ENCODE peak calls at places on chromosomes 5 and 9, in ten cellular contexts. U is HepG2, E is endodermal cell, W is H1, T is OCI-LY7, D is right lobe of liver, H is colonic mucosa, A is upper lobe of right lung, M is endothelial cell of umbilical vein, O is HCT116. Q is an unnamed sample. For H3K36me3, the result is how much of the 10 kb centered on the place peaks cover.

GRCh38 chr5:16934123-16934522 is 2.0 kb downstream of the MYO10 start:
- DNase-seq in U (peak), E (peak), W (peak), T (peak), D (peak), H (peak), A (peak), M (peak), O (peak), Q (no peak)

GRCh38 chr5:128252196-128252595 is 168.6 kb downstream of the SLC12A2 start:
- DNase-seq in U (no peak), E (no peak), W (no peak), T (no peak), D (no peak), H (no peak), A (no peak), M (no peak), O (no peak), Q (no peak)

GRCh38 chr5:165460911-165461310 is 1955.5 kb downstream of the MAT2B start:
- DNase-seq in U (no peak), E (no peak), W (no peak), T (no peak), D (no peak), H (no peak), A (no peak), M (no peak), O (no peak), Q (no peak)

GRCh38 chr9:126558051-126558665 is 55.6 kb upstream of the LMX1B start:
- DNase-seq in U (peak), E (peak), W (peak), T (peak), D (peak), H (peak), A (peak), M (peak), O (peak), Q (peak)

GRCh38 chr9:108212179-108212578 is 643.6 kb downstream of the ACTL7B start:
- DNase-seq in U (no peak), E (no peak), W (no peak), T (no peak), D (peak), H (peak), A (no peak), M (no peak), O (no peak), Q (no peak)

GRCh38 chr5:5141625-5142527 is 1.7 kb downstream of the ADAMTS16 start:
- DNase-seq in U (peak), E (peak), W (no peak), T (peak), D (no peak), H (peak), A (no peak), M (peak), O (peak), Q (peak)

GRCh38 chr9:132439153-132439552 is 29.1 kb downstream of the CFAP77 start:
- DNase-seq in U (no peak), E (no peak), W (no peak), T (no peak), D (no peak), H (no peak), A (no peak), M (no peak), O (no peak), Q (no peak)

GRCh38 chr9:36031774-36032565 is 4.7 kb upstream of the RECK start:
- DNase-seq in U (no peak), E (no peak), W (no peak), T (no peak), D (no peak), H (no peak), A (no peak), M (no peak), O (no peak), Q (no peak)

GRCh38 chr5:5080790-5081189 is 59.3 kb upstream of the ADAMTS16 start:
- DNase-seq in U (no peak), E (no peak), W (no peak), T (no peak), D (no peak), H (no peak), A (no peak), M (no peak), O (no peak), Q (no peak)

GRCh38 chr5:176700239-176700847 is 53.1 kb downstream of the TSPAN17 start:
- DNase-seq in U (no peak), E (peak), W (peak), T (peak), D (no peak), H (no peak), A (no peak), M (peak), O (no peak), Q (no peak)

GRCh38 chr5:314676-315487 is 6.6 kb upstream of the AHRR start:
- DNase-seq in U (no peak), E (no peak), W (no peak), T (no peak), D (no peak), H (no peak), A (no peak), M (no peak), O (no peak), Q (no peak)

GRCh38 chr9:115507148-115507547 is 389.2 kb upstream of the TNC start:
- DNase-seq in U (no peak), E (no peak), W (no peak), T (no peak), D (no peak), H (no peak), A (no peak), M (no peak), O (no peak), Q (no peak)

GRCh38 chr5:127409236-127409921 is 108.1 kb upstream of the PRRC1 start:
- DNase-seq in U (no peak), E (no peak), W (no peak), T (no peak), D (peak), H (no peak), A (no peak), M (no peak), O (no peak), Q (no peak)

GRCh38 chr9:72442212-72442607 is 77.2 kb upstream of the ZFAND5 start:
- DNase-seq in U (peak), E (peak), W (no peak), T (no peak), D (no peak), H (no peak), A (no peak), M (peak), O (peak), Q (no peak)

GRCh38 chr5:150412319-150413175 is at the start of gene CD74:
- DNase-seq in U (peak), E (peak), W (no peak), T (peak), D (peak), H (peak), A (peak), M (peak), O (no peak), Q (peak)

GRCh38 chr5:53908752-53909151 is 348.3 kb downstream of the NDUFS4 start:
- DNase-seq in U (no peak), E (no peak), W (no peak), T (no peak), D (no peak), H (no peak), A (no peak), M (no peak), O (no peak), Q (no peak)

GRCh38 chr5:168925160-168925559 is 346.0 kb upstream of the PANK3 start:
- DNase-seq in U (no peak), E (no peak), W (no peak), T (no peak), D (no peak), H (no peak), A (no peak), M (no peak), O (no peak), Q (no peak)

GRCh38 chr5:171672556-171672955 is 113.1 kb upstream of the SMIM23 start:
- DNase-seq in U (no peak), E (peak), W (no peak), T (no peak), D (no peak), H (no peak), A (no peak), M (no peak), O (no peak), Q (no peak)

GRCh38 chr5:84494453-84494852 is 109.8 kb upstream of the EDIL3 start:
- DNase-seq in U (no peak), E (no peak), W (no peak), T (no peak), D (no peak), H (no peak), A (no peak), M (no peak), O (no peak), Q (no peak)

GRCh38 chr5:168537176-168537575 is 8.1 kb downstream of the FBLL1 start:
- DNase-seq in U (no peak), E (no peak), W (no peak), T (no peak), D (no peak), H (no peak), A (no peak), M (no peak), O (no peak), Q (no peak)

GRCh38 chr9:130692365-130692764 is 1.2 kb upstream of the EXOSC2 start:
- DNase-seq in U (no peak), E (peak), W (peak), T (no peak), D (peak), H (no peak), A (no peak), M (peak), O (no peak), Q (no peak)

GRCh38 chr9:12667892-12668291 is 25.3 kb upstream of the TYRP1 start:
- DNase-seq in U (no peak), E (no peak), W (no peak), T (no peak), D (no peak), H (no peak), A (no peak), M (no peak), O (no peak), Q (no peak)

GRCh38 chr5:124823336-124823849 is 77.0 kb upstream of the ZNF608 start:
- DNase-seq in U (no peak), E (no peak), W (no peak), T (no peak), D (no peak), H (no peak), A (no peak), M (peak), O (no peak), Q (no peak)

GRCh38 chr5:67350185-67350584 is 153.6 kb upstream of the CD180 start:
- DNase-seq in U (no peak), E (no peak), W (no peak), T (no peak), D (no peak), H (no peak), A (no peak), M (peak), O (no peak), Q (no peak)

GRCh38 chr9:34994429-34995287 is 5.1 kb downstream of the DNAJB5 start:
- DNase-seq in U (peak), E (peak), W (no peak), T (no peak), D (peak), H (peak), A (no peak), M (peak), O (peak), Q (no peak)

GRCh38 chr5:169650701-169651331 is 13.7 kb downstream of the DOCK2 start:
- DNase-seq in U (no peak), E (no peak), W (no peak), T (peak), D (no peak), H (no peak), A (no peak), M (peak), O (no peak), Q (no peak)

GRCh38 chr9:87195306-87195705 is 248.0 kb upstream of the GAS1 start:
- DNase-seq in U (no peak), E (no peak), W (no peak), T (no peak), D (no peak), H (no peak), A (no peak), M (no peak), O (no peak), Q (no peak)

GRCh38 chr5:174410716-174411512 is 313.5 kb upstream of the MSX2 start:
- DNase-seq in U (no peak), E (no peak), W (no peak), T (no peak), D (no peak), H (no peak), A (no peak), M (no peak), O (no peak), Q (no peak)

GRCh38 chr9:35518212-35518917 is 28.5 kb downstream of the RUSC2 start:
- DNase-seq in U (peak), E (peak), W (no peak), T (no peak), D (peak), H (no peak), A (no peak), M (peak), O (peak), Q (no peak)

GRCh38 chr5:139651863-139652787 is 4.0 kb downstream of the CXXC5 start:
- DNase-seq in U (no peak), E (peak), W (no peak), T (peak), D (peak), H (peak), A (peak), M (peak), O (no peak), Q (no peak)

GRCh38 chr9:77013186-77013931 is 6.1 kb upstream of the FOXB2 start:
- DNase-seq in U (no peak), E (no peak), W (no peak), T (no peak), D (no peak), H (no peak), A (no peak), M (no peak), O (no peak), Q (no peak)

GRCh38 chr5:122263352-122264030 is 48.5 kb upstream of the SNCAIP start:
- DNase-seq in U (no peak), E (no peak), W (no peak), T (no peak), D (no peak), H (no peak), A (no peak), M (peak), O (no peak), Q (no peak)

GRCh38 chr5:74296685-74297084 is 343.8 kb downstream of the ENC1 start:
- DNase-seq in U (no peak), E (no peak), W (no peak), T (no peak), D (no peak), H (no peak), A (no peak), M (peak), O (no peak), Q (no peak)

GRCh38 chr9:129289883-129290282 is 111.8 kb upstream of the IER5L start:
- DNase-seq in U (no peak), E (peak), W (no peak), T (no peak), D (peak), H (no peak), A (peak), M (no peak), O (no peak), Q (no peak)

GRCh38 chr5:61637566-61637965 is 305.5 kb downstream of the ZSWIM6 start:
- DNase-seq in U (no peak), E (no peak), W (no peak), T (no peak), D (no peak), H (no peak), A (no peak), M (no peak), O (no peak), Q (no peak)

GRCh38 chr9:82882744-82883143 is 180.2 kb downstream of the RASEF start:
- DNase-seq in U (no peak), E (no peak), W (no peak), T (no peak), D (no peak), H (no peak), A (no peak), M (peak), O (no peak), Q (no peak)

GRCh38 chr9:89473762-89474469 is 24.0 kb downstream of the SEMA4D start:
- DNase-seq in U (no peak), E (no peak), W (no peak), T (no peak), D (no peak), H (no peak), A (no peak), M (no peak), O (no peak), Q (no peak)
- H3K27ac ChIP-seq in U (no peak), E (no peak), W (no peak), T (no peak), D (no peak), H (peak), A (no peak), M (no peak), O (no peak), Q (peak)

DNA sequence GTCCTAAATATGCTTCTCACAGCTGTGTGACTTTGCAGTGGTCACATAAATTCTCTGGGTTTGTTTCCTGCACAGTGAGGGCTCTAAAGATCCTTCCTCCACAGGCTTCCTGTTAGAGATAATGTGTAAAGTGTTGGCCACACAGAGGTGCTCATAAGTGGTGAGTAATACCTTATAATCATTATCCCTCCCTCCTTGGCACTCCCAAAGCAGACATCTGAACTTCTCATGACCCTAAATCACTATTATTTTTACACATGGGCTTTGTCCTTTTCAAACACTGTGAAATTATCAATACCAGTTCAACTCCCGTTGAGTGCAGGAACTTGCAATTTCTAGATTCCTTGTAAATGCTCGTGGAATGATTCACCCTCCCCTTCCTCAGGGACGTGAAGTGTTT is 100.2 kb downstream of the BRINP1 start:
- DNase-seq in U (no peak), E (no peak), W (no peak), T (no peak), D (no peak), H (no peak), A (no peak), M (no peak), O (no peak), Q (no peak)
- H3K36me3 ChIP-seq in U (under half), E (under half), W (under half), T (under half), D (under half), H (under half), A (under half), M (under half), O (under half), Q (under half)

GRCh38 chr5:111511174-111512025 is 935 bp downstream of the STARD4 start:
- DNase-seq in U (no peak), E (no peak), W (no peak), T (peak), D (no peak), H (peak), A (no peak), M (peak), O (no peak), Q (no peak)
- H3K4me3 ChIP-seq in U (peak), E (peak), W (peak), T (peak), D (peak), H (peak), A (peak), M (peak), O (peak), Q (peak)

DNA sequence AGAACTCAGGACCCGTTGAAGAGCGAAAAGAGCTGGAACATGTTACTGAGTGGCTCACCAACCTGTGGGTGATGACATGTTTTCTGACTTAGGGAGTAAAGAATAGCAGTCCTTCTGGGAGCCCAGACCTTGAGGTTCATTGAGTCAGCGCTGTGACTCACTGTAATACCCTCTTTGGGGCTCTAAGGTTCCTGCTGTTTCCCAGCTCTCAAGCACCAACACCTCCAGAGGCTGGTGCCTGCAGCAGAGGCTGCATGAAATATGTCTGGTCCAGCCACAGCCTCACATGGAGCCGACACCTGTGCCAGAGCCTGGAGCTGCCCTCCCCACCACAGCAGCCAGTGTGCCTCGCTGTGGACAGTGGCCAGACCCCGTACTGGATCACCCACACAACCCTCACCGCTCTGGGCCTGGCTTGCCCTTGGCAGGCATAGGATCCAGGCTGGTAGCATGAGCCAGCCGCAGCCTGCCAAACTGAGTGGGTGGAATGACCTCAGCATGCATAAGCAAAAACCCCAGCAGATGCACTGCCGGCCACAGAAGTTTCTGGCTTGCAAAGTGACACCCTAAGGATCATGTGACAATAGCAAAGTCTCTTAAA is 143.5 kb upstream of the MRPS30 start:
- DNase-seq in U (no peak), E (no peak), W (no peak), T (no peak), D (no peak), H (no peak), A (no peak), M (no peak), O (peak), Q (no peak)
- H3K27ac ChIP-seq in U (no peak), E (no peak), W (no peak), T (no peak), D (no peak), H (no peak), A (no peak), M (no peak), O (no peak), Q (no peak)

GRCh38 chr9:137082925-137083290 is 3.9 kb upstream of the MAN1B1 start:
- DNase-seq in U (no peak), E (no peak), W (no peak), T (no peak), D (no peak), H (no peak), A (no peak), M (no peak), O (no peak), Q (no peak)

GRCh38 chr9:137079401-137079787 is 2.1 kb downstream of the UAP1L1 start:
- DNase-seq in U (no peak), E (no peak), W (no peak), T (no peak), D (no peak), H (no peak), A (no peak), M (no peak), O (no peak), Q (no peak)

GRCh38 chr9:137078701-137079400 is 1.5 kb downstream of the UAP1L1 start:
- DNase-seq in U (no peak), E (peak), W (no peak), T (no peak), D (no peak), H (peak), A (peak), M (no peak), O (no peak), Q (no peak)

GRCh38 chr9:137082222-137082924 is 4.4 kb upstream of the MAN1B1 start:
- DNase-seq in U (no peak), E (no peak), W (no peak), T (no peak), D (no peak), H (no peak), A (peak), M (no peak), O (no peak), Q (no peak)

GRCh38 chr9:137080260-137081122 is 3.2 kb downstream of the UAP1L1 start:
- DNase-seq in U (no peak), E (peak), W (no peak), T (no peak), D (no peak), H (no peak), A (no peak), M (no peak), O (no peak), Q (no peak)
- H3K36me3 ChIP-seq in U (under half), E (under half), W (under half), T (under half), D (under half), H (under half), A (under half), M (under half), O (under half), Q (under half)